ENCODE peak calls at places on chromosomes 1 and 21, in seven cellular contexts. One of them, this sample, is unnamed.

GRCh38 chr21:17139696-17140095 is 373.1 kb upstream of the CXADR start:
- DNase-seq in left lung: no peak
- DNase-seq in fibroblast of lung: peak
- DNase-seq in endodermal cell: no peak
- DNase-seq in fibroblast of villous mesenchyme: peak
- DNase-seq in lower lobe of right lung: no peak
- DNase-seq in heart right ventricle: no peak
- DNase-seq in this sample: peak

GRCh38 chr1:243748706-243749283 is 101.2 kb downstream of the AKT3 start:
- DNase-seq in left lung: no peak
- DNase-seq in heart right ventricle: no peak
- DNase-seq in fibroblast of villous mesenchyme: peak
- DNase-seq in endodermal cell: no peak
- DNase-seq in lower lobe of right lung: no peak
- DNase-seq in fibroblast of lung: peak
- DNase-seq in this sample: peak

GRCh38 chr1:154478639-154479038 is 23.4 kb upstream of the TDRD10 start:
- DNase-seq in heart right ventricle: no peak
- DNase-seq in left lung: no peak
- DNase-seq in fibroblast of villous mesenchyme: no peak
- DNase-seq in fibroblast of lung: peak
- DNase-seq in endodermal cell: no peak
- DNase-seq in lower lobe of right lung: no peak
- DNase-seq in this sample: no peak

GRCh38 chr1:235725493-235725892 is 75.9 kb upstream of the GNG4 start:
- DNase-seq in fibroblast of villous mesenchyme: no peak
- DNase-seq in heart right ventricle: no peak
- DNase-seq in left lung: no peak
- DNase-seq in fibroblast of lung: no peak
- DNase-seq in lower lobe of right lung: no peak
- DNase-seq in endodermal cell: no peak
- DNase-seq in this sample: no peak

GRCh38 chr1:26184883-26185282 is 5.5 kb upstream of the CATSPER4 start:
- DNase-seq in fibroblast of lung: no peak
- DNase-seq in lower lobe of right lung: no peak
- DNase-seq in heart right ventricle: no peak
- DNase-seq in endodermal cell: no peak
- DNase-seq in fibroblast of villous mesenchyme: no peak
- DNase-seq in left lung: no peak
- DNase-seq in this sample: no peak

GRCh38 chr21:46205766-46206162 is 21.5 kb upstream of the SPATC1L start:
- DNase-seq in left lung: no peak
- DNase-seq in fibroblast of lung: no peak
- DNase-seq in fibroblast of villous mesenchyme: no peak
- DNase-seq in lower lobe of right lung: peak
- DNase-seq in endodermal cell: no peak
- DNase-seq in heart right ventricle: no peak
- DNase-seq in this sample: no peak

GRCh38 chr1:117967472-117967871 is 37.9 kb downstream of the WDR3 start:
- DNase-seq in fibroblast of villous mesenchyme: peak
- DNase-seq in left lung: no peak
- DNase-seq in fibroblast of lung: peak
- DNase-seq in endodermal cell: no peak
- DNase-seq in heart right ventricle: no peak
- DNase-seq in lower lobe of right lung: no peak
- DNase-seq in this sample: peak

GRCh38 chr1:29120955-29121485 is 2.7 kb downstream of the TMEM200B start:
- DNase-seq in endodermal cell: peak
- DNase-seq in left lung: peak
- DNase-seq in fibroblast of lung: peak
- DNase-seq in heart right ventricle: peak
- DNase-seq in fibroblast of villous mesenchyme: no peak
- DNase-seq in lower lobe of right lung: peak
- DNase-seq in this sample: peak

GRCh38 chr1:8631163-8631562 is 186.3 kb downstream of the RERE start:
- DNase-seq in lower lobe of right lung: no peak
- DNase-seq in left lung: no peak
- DNase-seq in heart right ventricle: no peak
- DNase-seq in fibroblast of villous mesenchyme: no peak
- DNase-seq in endodermal cell: no peak
- DNase-seq in fibroblast of lung: no peak
- DNase-seq in this sample: no peak

GRCh38 chr1:153306303-153307220 is 6.2 kb downstream of the PGLYRP3 start:
- DNase-seq in lower lobe of right lung: no peak
- DNase-seq in heart right ventricle: no peak
- DNase-seq in fibroblast of villous mesenchyme: no peak
- DNase-seq in fibroblast of lung: no peak
- DNase-seq in endodermal cell: peak
- DNase-seq in left lung: no peak
- DNase-seq in this sample: no peak

GRCh38 chr1:201329801-201330200 is 46.5 kb downstream of the PKP1 start:
- DNase-seq in fibroblast of lung: peak
- DNase-seq in left lung: no peak
- DNase-seq in lower lobe of right lung: peak
- DNase-seq in fibroblast of villous mesenchyme: no peak
- DNase-seq in endodermal cell: no peak
- DNase-seq in heart right ventricle: no peak
- DNase-seq in this sample: no peak

GRCh38 chr1:64948905-64949833 is 17.2 kb downstream of the JAK1 start:
- DNase-seq in fibroblast of lung: peak
- DNase-seq in lower lobe of right lung: no peak
- DNase-seq in endodermal cell: no peak
- DNase-seq in left lung: no peak
- DNase-seq in heart right ventricle: no peak
- DNase-seq in fibroblast of villous mesenchyme: peak
- DNase-seq in this sample: peak

GRCh38 chr1:191669629-191670028 is 488.6 kb upstream of the RGS18 start:
- DNase-seq in fibroblast of lung: no peak
- DNase-seq in lower lobe of right lung: no peak
- DNase-seq in endodermal cell: no peak
- DNase-seq in fibroblast of villous mesenchyme: no peak
- DNase-seq in left lung: no peak
- DNase-seq in heart right ventricle: no peak
- DNase-seq in this sample: peak

GRCh38 chr1:84613026-84613425 is 38.8 kb upstream of the CTBS start:
- DNase-seq in fibroblast of lung: peak
- DNase-seq in lower lobe of right lung: no peak
- DNase-seq in heart right ventricle: no peak
- DNase-seq in endodermal cell: no peak
- DNase-seq in left lung: no peak
- DNase-seq in fibroblast of villous mesenchyme: no peak
- DNase-seq in this sample: peak

GRCh38 chr1:116375165-116375883 is 2.3 kb downstream of the ATP1A1 start:
- DNase-seq in endodermal cell: no peak
- DNase-seq in heart right ventricle: no peak
- DNase-seq in fibroblast of lung: no peak
- DNase-seq in lower lobe of right lung: no peak
- DNase-seq in fibroblast of villous mesenchyme: peak
- DNase-seq in left lung: no peak
- DNase-seq in this sample: no peak

GRCh38 chr1:22048351-22049192 is 3.9 kb upstream of the CDC42 start:
- DNase-seq in fibroblast of lung: no peak
- DNase-seq in endodermal cell: peak
- DNase-seq in heart right ventricle: no peak
- DNase-seq in left lung: no peak
- DNase-seq in lower lobe of right lung: peak
- DNase-seq in fibroblast of villous mesenchyme: peak
- DNase-seq in this sample: peak

GRCh38 chr1:12600880-12601633 is 17.0 kb downstream of the DHRS3 start:
- DNase-seq in left lung: no peak
- DNase-seq in heart right ventricle: peak
- DNase-seq in lower lobe of right lung: no peak
- DNase-seq in fibroblast of lung: no peak
- DNase-seq in endodermal cell: peak
- DNase-seq in fibroblast of villous mesenchyme: no peak
- DNase-seq in this sample: no peak

GRCh38 chr1:21152423-21153100 is 24.1 kb downstream of the EIF4G3 start:
- DNase-seq in left lung: no peak
- DNase-seq in lower lobe of right lung: no peak
- DNase-seq in endodermal cell: no peak
- DNase-seq in fibroblast of villous mesenchyme: no peak
- DNase-seq in heart right ventricle: no peak
- DNase-seq in fibroblast of lung: no peak
- DNase-seq in this sample: no peak

GRCh38 chr1:45722809-45723208 is 27.6 kb downstream of the IPP start:
- DNase-seq in fibroblast of villous mesenchyme: peak
- DNase-seq in fibroblast of lung: peak
- DNase-seq in heart right ventricle: no peak
- DNase-seq in left lung: no peak
- DNase-seq in endodermal cell: no peak
- DNase-seq in lower lobe of right lung: no peak
- DNase-seq in this sample: peak

GRCh38 chr1:203479646-203480045 is 4.0 kb downstream of the PRELP start:
- DNase-seq in fibroblast of villous mesenchyme: peak
- DNase-seq in endodermal cell: no peak
- DNase-seq in left lung: no peak
- DNase-seq in fibroblast of lung: no peak
- DNase-seq in lower lobe of right lung: no peak
- DNase-seq in heart right ventricle: no peak
- DNase-seq in this sample: peak

DNA sequence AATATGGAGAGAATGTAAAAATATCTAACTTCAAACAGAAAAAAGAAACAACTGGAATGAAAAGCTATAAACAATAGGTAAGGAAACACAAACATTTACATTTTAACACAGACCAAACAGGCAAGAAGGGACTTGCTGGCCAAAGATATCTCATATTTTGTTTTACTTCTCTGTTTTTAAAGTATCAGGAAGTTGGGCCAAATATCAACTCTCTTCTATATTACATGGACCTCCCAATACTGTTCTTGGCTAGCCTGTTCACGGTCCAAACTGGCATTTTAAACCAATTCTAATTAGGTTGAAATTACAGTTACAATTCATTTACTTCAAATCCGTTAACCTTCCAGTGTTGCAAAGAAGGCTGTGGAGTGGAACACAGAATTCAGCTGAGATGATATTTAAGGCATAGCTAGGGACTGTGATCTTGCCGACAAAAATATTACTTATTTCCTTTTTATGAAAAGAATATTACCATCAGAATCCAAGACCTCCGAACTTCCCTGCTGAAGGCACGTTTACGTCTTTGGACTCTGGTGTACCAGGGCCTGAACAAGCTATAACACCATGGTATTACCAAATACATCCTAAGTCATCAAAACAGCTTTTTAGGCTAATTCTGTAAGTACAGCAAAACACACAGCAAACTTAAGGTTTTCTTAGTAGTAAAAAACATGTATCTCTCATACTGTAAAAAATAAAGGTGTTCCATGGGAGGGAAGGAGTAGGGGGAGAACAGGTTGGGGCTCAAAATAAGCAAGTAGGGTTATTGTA is 165.4 kb downstream of the RUNX1 start:
- DNase-seq in fibroblast of lung: peak
- DNase-seq in heart right ventricle: no peak
- DNase-seq in lower lobe of right lung: no peak
- DNase-seq in fibroblast of villous mesenchyme: no peak
- DNase-seq in endodermal cell: no peak
- DNase-seq in left lung: no peak
- DNase-seq in this sample: no peak
- H3K4me3 ChIP-seq in fibroblast of lung: peak
- H3K4me3 ChIP-seq in heart right ventricle: no peak
- H3K4me3 ChIP-seq in lower lobe of right lung: peak
- H3K4me3 ChIP-seq in fibroblast of villous mesenchyme: peak
- H3K4me3 ChIP-seq in endodermal cell: no peak
- H3K4me3 ChIP-seq in left lung: peak
- H3K4me3 ChIP-seq in this sample: peak

GRCh38 chr21:21688877-21689276 is 690.7 kb downstream of the NCAM2 start:
- DNase-seq in fibroblast of lung: peak
- DNase-seq in endodermal cell: peak
- DNase-seq in left lung: peak
- DNase-seq in heart right ventricle: peak
- DNase-seq in lower lobe of right lung: no peak
- DNase-seq in fibroblast of villous mesenchyme: peak
- DNase-seq in this sample: peak
- TF ChIP-seq CTCF in fibroblast of lung: peak
- TF ChIP-seq CTCF in endodermal cell: peak
- TF ChIP-seq CTCF in left lung: no peak
- TF ChIP-seq CTCF in heart right ventricle: no peak
- TF ChIP-seq CTCF in lower lobe of right lung: no peak
- TF ChIP-seq CTCF in fibroblast of villous mesenchyme: peak
- TF ChIP-seq CTCF in this sample: peak

GRCh38 chr1:19177811-19178210 is 32.3 kb downstream of the UBR4 start:
- DNase-seq in left lung: no peak
- DNase-seq in fibroblast of villous mesenchyme: no peak
- DNase-seq in fibroblast of lung: no peak
- DNase-seq in lower lobe of right lung: no peak
- DNase-seq in heart right ventricle: no peak
- DNase-seq in endodermal cell: no peak
- DNase-seq in this sample: no peak
- H3K4me3 ChIP-seq in left lung: no peak
- H3K4me3 ChIP-seq in fibroblast of villous mesenchyme: no peak
- H3K4me3 ChIP-seq in fibroblast of lung: no peak
- H3K4me3 ChIP-seq in lower lobe of right lung: no peak
- H3K4me3 ChIP-seq in heart right ventricle: no peak
- H3K4me3 ChIP-seq in endodermal cell: no peak
- H3K4me3 ChIP-seq in this sample: no peak

DNA sequence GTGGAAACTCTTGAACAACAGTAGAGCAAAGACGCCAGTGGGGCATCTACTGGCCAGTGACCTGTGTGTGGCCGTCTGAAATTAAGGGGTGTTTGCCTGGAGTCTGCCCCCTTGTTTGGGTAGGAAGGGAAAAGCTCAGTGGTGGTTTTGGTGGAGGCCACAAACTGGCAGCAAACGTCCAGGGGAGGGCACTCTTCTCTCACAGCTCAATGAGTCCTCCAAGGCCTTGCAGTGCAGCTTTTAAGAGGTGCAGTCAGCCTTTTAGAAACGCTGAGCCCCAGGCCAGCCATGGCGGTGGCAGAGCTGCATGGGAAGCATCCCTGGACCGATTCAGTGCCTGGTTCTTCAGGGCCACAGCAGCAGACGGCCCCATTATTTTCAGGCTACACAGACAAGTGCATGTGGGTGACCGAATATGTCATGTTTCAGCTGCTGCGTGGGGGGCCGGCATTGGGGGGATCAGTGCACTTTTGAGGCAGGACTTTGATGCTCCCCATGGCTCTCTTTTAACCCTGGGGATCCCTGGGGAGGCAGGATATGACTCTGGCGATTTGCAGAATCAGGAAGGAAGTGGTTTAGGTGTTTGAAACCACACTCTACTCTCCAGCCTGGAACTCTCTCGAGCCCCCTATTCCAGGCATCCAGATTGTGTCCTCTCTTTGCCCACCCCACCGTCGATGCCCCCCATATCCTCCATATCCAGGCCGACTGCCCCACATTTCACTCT is 414.0 kb downstream of the PRDM2 start:
- DNase-seq in fibroblast of lung: peak
- DNase-seq in left lung: no peak
- DNase-seq in lower lobe of right lung: peak
- DNase-seq in endodermal cell: peak
- DNase-seq in fibroblast of villous mesenchyme: peak
- DNase-seq in heart right ventricle: peak
- DNase-seq in this sample: no peak
- TF ChIP-seq CTCF in fibroblast of lung: peak
- TF ChIP-seq CTCF in left lung: peak
- TF ChIP-seq CTCF in lower lobe of right lung: peak
- TF ChIP-seq CTCF in endodermal cell: peak
- TF ChIP-seq CTCF in fibroblast of villous mesenchyme: peak
- TF ChIP-seq CTCF in heart right ventricle: peak
- TF ChIP-seq CTCF in this sample: peak

This sample was measured in foreskin fibroblast.